ENCODE peak calls at places on chromosomes 6 and 20, in eight cellular contexts. One of them, this sample, is unnamed.

GRCh38 chr6:82083646-82084045 is 163.9 kb downstream of the IBTK start:
- DNase-seq in stimulated activated CD8-positive, alpha-beta memory T cell treated with anti-CD3 and anti-CD28 coated beads, Interleukin-15, amount 100 ng/mL, for 1 hour: no peak
- DNase-seq in NT2/D1: no peak
- DNase-seq in astrocyte of the cerebellum: no peak
- DNase-seq in anterior cingulate cortex: no peak
- DNase-seq in stimulated activated CD4-positive, alpha-beta T cell treated with anti-CD3 and anti-CD28 coated beads, Interleukin-15, amount 100 ng/mL, for 24 hours: no peak
- DNase-seq in T follicular helper cell: no peak
- DNase-seq in progenitor cell of endocrine pancreas: no peak
- DNase-seq in this sample: no peak

GRCh38 chr6:130622142-130622541 is 205.1 kb upstream of the SMLR1 start:
- DNase-seq in T follicular helper cell: no peak
- DNase-seq in progenitor cell of endocrine pancreas: no peak
- DNase-seq in astrocyte of the cerebellum: no peak
- DNase-seq in NT2/D1: no peak
- DNase-seq in anterior cingulate cortex: no peak
- DNase-seq in stimulated activated CD4-positive, alpha-beta T cell treated with anti-CD3 and anti-CD28 coated beads, Interleukin-15, amount 100 ng/mL, for 24 hours: no peak
- DNase-seq in stimulated activated CD8-positive, alpha-beta memory T cell treated with anti-CD3 and anti-CD28 coated beads, Interleukin-15, amount 100 ng/mL, for 1 hour: no peak
- DNase-seq in this sample: no peak

GRCh38 chr6:139017227-139017626 is 11.3 kb upstream of the ABRACL start:
- DNase-seq in astrocyte of the cerebellum: peak; percentile 37
- DNase-seq in stimulated activated CD4-positive, alpha-beta T cell treated with anti-CD3 and anti-CD28 coated beads, Interleukin-15, amount 100 ng/mL, for 24 hours: no peak
- DNase-seq in progenitor cell of endocrine pancreas: no peak
- DNase-seq in NT2/D1: no peak
- DNase-seq in anterior cingulate cortex: no peak
- DNase-seq in T follicular helper cell: no peak
- DNase-seq in stimulated activated CD8-positive, alpha-beta memory T cell treated with anti-CD3 and anti-CD28 coated beads, Interleukin-15, amount 100 ng/mL, for 1 hour: no peak
- DNase-seq in this sample: no peak

GRCh38 chr20:25230177-25230831 is 17.6 kb upstream of the PYGB start:
- DNase-seq in T follicular helper cell: no peak
- DNase-seq in anterior cingulate cortex: no peak
- DNase-seq in NT2/D1: no peak
- DNase-seq in astrocyte of the cerebellum: no peak
- DNase-seq in progenitor cell of endocrine pancreas: no peak
- DNase-seq in stimulated activated CD8-positive, alpha-beta memory T cell treated with anti-CD3 and anti-CD28 coated beads, Interleukin-15, amount 100 ng/mL, for 1 hour: no peak
- DNase-seq in stimulated activated CD4-positive, alpha-beta T cell treated with anti-CD3 and anti-CD28 coated beads, Interleukin-15, amount 100 ng/mL, for 24 hours: no peak
- DNase-seq in this sample: no peak

GRCh38 chr6:1604347-1604990 is 5.2 kb upstream of the FOXC1 start:
- DNase-seq in T follicular helper cell: peak; percentile 31
- DNase-seq in stimulated activated CD4-positive, alpha-beta T cell treated with anti-CD3 and anti-CD28 coated beads, Interleukin-15, amount 100 ng/mL, for 24 hours: peak; percentile 77
- DNase-seq in progenitor cell of endocrine pancreas: peak; percentile 78
- DNase-seq in stimulated activated CD8-positive, alpha-beta memory T cell treated with anti-CD3 and anti-CD28 coated beads, Interleukin-15, amount 100 ng/mL, for 1 hour: peak; percentile 29
- DNase-seq in NT2/D1: no peak
- DNase-seq in astrocyte of the cerebellum: no peak
- DNase-seq in anterior cingulate cortex: peak; percentile 28
- DNase-seq in this sample: peak; percentile 41

GRCh38 chr20:57659789-57660509 is 39.7 kb upstream of the ZBP1 start:
- DNase-seq in progenitor cell of endocrine pancreas: no peak
- DNase-seq in stimulated activated CD8-positive, alpha-beta memory T cell treated with anti-CD3 and anti-CD28 coated beads, Interleukin-15, amount 100 ng/mL, for 1 hour: no peak
- DNase-seq in anterior cingulate cortex: no peak
- DNase-seq in astrocyte of the cerebellum: no peak
- DNase-seq in T follicular helper cell: no peak
- DNase-seq in stimulated activated CD4-positive, alpha-beta T cell treated with anti-CD3 and anti-CD28 coated beads, Interleukin-15, amount 100 ng/mL, for 24 hours: no peak
- DNase-seq in NT2/D1: no peak
- DNase-seq in this sample: peak; percentile 11

GRCh38 chr6:55726144-55726543 is 147.2 kb upstream of the HMGCLL1 start:
- DNase-seq in stimulated activated CD8-positive, alpha-beta memory T cell treated with anti-CD3 and anti-CD28 coated beads, Interleukin-15, amount 100 ng/mL, for 1 hour: no peak
- DNase-seq in progenitor cell of endocrine pancreas: no peak
- DNase-seq in stimulated activated CD4-positive, alpha-beta T cell treated with anti-CD3 and anti-CD28 coated beads, Interleukin-15, amount 100 ng/mL, for 24 hours: no peak
- DNase-seq in astrocyte of the cerebellum: no peak
- DNase-seq in T follicular helper cell: no peak
- DNase-seq in anterior cingulate cortex: no peak
- DNase-seq in NT2/D1: no peak
- DNase-seq in this sample: no peak

GRCh38 chr20:57600324-57601210 is 19.7 kb downstream of the ZBP1 start:
- DNase-seq in NT2/D1: no peak
- DNase-seq in anterior cingulate cortex: no peak
- DNase-seq in T follicular helper cell: no peak
- DNase-seq in progenitor cell of endocrine pancreas: no peak
- DNase-seq in stimulated activated CD4-positive, alpha-beta T cell treated with anti-CD3 and anti-CD28 coated beads, Interleukin-15, amount 100 ng/mL, for 24 hours: no peak
- DNase-seq in stimulated activated CD8-positive, alpha-beta memory T cell treated with anti-CD3 and anti-CD28 coated beads, Interleukin-15, amount 100 ng/mL, for 1 hour: no peak
- DNase-seq in astrocyte of the cerebellum: no peak
- DNase-seq in this sample: no peak

GRCh38 chr6:7910298-7910653 is 312 bp downstream of the TXNDC5 start:
- DNase-seq in stimulated activated CD8-positive, alpha-beta memory T cell treated with anti-CD3 and anti-CD28 coated beads, Interleukin-15, amount 100 ng/mL, for 1 hour: no peak
- DNase-seq in stimulated activated CD4-positive, alpha-beta T cell treated with anti-CD3 and anti-CD28 coated beads, Interleukin-15, amount 100 ng/mL, for 24 hours: no peak
- DNase-seq in NT2/D1: no peak
- DNase-seq in progenitor cell of endocrine pancreas: no peak
- DNase-seq in anterior cingulate cortex: no peak
- DNase-seq in astrocyte of the cerebellum: no peak
- DNase-seq in T follicular helper cell: no peak
- DNase-seq in this sample: no peak

GRCh38 chr20:37386505-37387201 is 40.7 kb downstream of the SRC start:
- DNase-seq in T follicular helper cell: no peak
- DNase-seq in anterior cingulate cortex: no peak
- DNase-seq in progenitor cell of endocrine pancreas: no peak
- DNase-seq in stimulated activated CD4-positive, alpha-beta T cell treated with anti-CD3 and anti-CD28 coated beads, Interleukin-15, amount 100 ng/mL, for 24 hours: no peak
- DNase-seq in astrocyte of the cerebellum: no peak
- DNase-seq in NT2/D1: no peak
- DNase-seq in stimulated activated CD8-positive, alpha-beta memory T cell treated with anti-CD3 and anti-CD28 coated beads, Interleukin-15, amount 100 ng/mL, for 1 hour: no peak
- DNase-seq in this sample: no peak

GRCh38 chr20:20366551-20366895 is 1.4 kb upstream of the INSM1 start:
- DNase-seq in NT2/D1: no peak
- DNase-seq in progenitor cell of endocrine pancreas: no peak
- DNase-seq in astrocyte of the cerebellum: no peak
- DNase-seq in anterior cingulate cortex: no peak
- DNase-seq in T follicular helper cell: no peak
- DNase-seq in stimulated activated CD8-positive, alpha-beta memory T cell treated with anti-CD3 and anti-CD28 coated beads, Interleukin-15, amount 100 ng/mL, for 1 hour: no peak
- DNase-seq in stimulated activated CD4-positive, alpha-beta T cell treated with anti-CD3 and anti-CD28 coated beads, Interleukin-15, amount 100 ng/mL, for 24 hours: peak; percentile 10
- DNase-seq in this sample: no peak

GRCh38 chr20:51022803-51023616 is at the start of gene KCNG1:
- DNase-seq in stimulated activated CD8-positive, alpha-beta memory T cell treated with anti-CD3 and anti-CD28 coated beads, Interleukin-15, amount 100 ng/mL, for 1 hour: no peak
- DNase-seq in astrocyte of the cerebellum: no peak
- DNase-seq in stimulated activated CD4-positive, alpha-beta T cell treated with anti-CD3 and anti-CD28 coated beads, Interleukin-15, amount 100 ng/mL, for 24 hours: peak; percentile 83
- DNase-seq in T follicular helper cell: no peak
- DNase-seq in progenitor cell of endocrine pancreas: peak; percentile 75
- DNase-seq in anterior cingulate cortex: peak; percentile 21
- DNase-seq in NT2/D1: peak; percentile 68
- DNase-seq in this sample: peak; percentile 60

GRCh38 chr6:79943133-79943532 is 4.2 kb downstream of the ELOVL4 start:
- DNase-seq in T follicular helper cell: no peak
- DNase-seq in stimulated activated CD8-positive, alpha-beta memory T cell treated with anti-CD3 and anti-CD28 coated beads, Interleukin-15, amount 100 ng/mL, for 1 hour: no peak
- DNase-seq in astrocyte of the cerebellum: no peak
- DNase-seq in NT2/D1: no peak
- DNase-seq in anterior cingulate cortex: no peak
- DNase-seq in progenitor cell of endocrine pancreas: no peak
- DNase-seq in stimulated activated CD4-positive, alpha-beta T cell treated with anti-CD3 and anti-CD28 coated beads, Interleukin-15, amount 100 ng/mL, for 24 hours: no peak
- DNase-seq in this sample: no peak

GRCh38 chr6:168782211-168782729 is 341.3 kb downstream of the SMOC2 start:
- DNase-seq in astrocyte of the cerebellum: no peak
- DNase-seq in stimulated activated CD4-positive, alpha-beta T cell treated with anti-CD3 and anti-CD28 coated beads, Interleukin-15, amount 100 ng/mL, for 24 hours: no peak
- DNase-seq in stimulated activated CD8-positive, alpha-beta memory T cell treated with anti-CD3 and anti-CD28 coated beads, Interleukin-15, amount 100 ng/mL, for 1 hour: no peak
- DNase-seq in NT2/D1: no peak
- DNase-seq in T follicular helper cell: no peak
- DNase-seq in progenitor cell of endocrine pancreas: no peak
- DNase-seq in anterior cingulate cortex: no peak
- DNase-seq in this sample: no peak

GRCh38 chr20:49982346-49983122 is at the start of gene SNAI1:
- DNase-seq in anterior cingulate cortex: peak; percentile 84
- DNase-seq in astrocyte of the cerebellum: peak; percentile 61
- DNase-seq in stimulated activated CD8-positive, alpha-beta memory T cell treated with anti-CD3 and anti-CD28 coated beads, Interleukin-15, amount 100 ng/mL, for 1 hour: peak; percentile 52
- DNase-seq in NT2/D1: peak; percentile 78
- DNase-seq in T follicular helper cell: peak; percentile 80
- DNase-seq in stimulated activated CD4-positive, alpha-beta T cell treated with anti-CD3 and anti-CD28 coated beads, Interleukin-15, amount 100 ng/mL, for 24 hours: peak; percentile 86
- DNase-seq in progenitor cell of endocrine pancreas: peak; percentile 65
- DNase-seq in this sample: peak; percentile 92

GRCh38 chr20:62605236-62605948 is 36.9 kb upstream of the SLCO4A1 start:
- DNase-seq in NT2/D1: no peak
- DNase-seq in stimulated activated CD4-positive, alpha-beta T cell treated with anti-CD3 and anti-CD28 coated beads, Interleukin-15, amount 100 ng/mL, for 24 hours: no peak
- DNase-seq in T follicular helper cell: no peak
- DNase-seq in progenitor cell of endocrine pancreas: no peak
- DNase-seq in astrocyte of the cerebellum: no peak
- DNase-seq in anterior cingulate cortex: no peak
- DNase-seq in stimulated activated CD8-positive, alpha-beta memory T cell treated with anti-CD3 and anti-CD28 coated beads, Interleukin-15, amount 100 ng/mL, for 1 hour: no peak
- DNase-seq in this sample: no peak

GRCh38 chr20:12177657-12178293 is 260.1 kb downstream of the BTBD3 start:
- DNase-seq in progenitor cell of endocrine pancreas: no peak
- DNase-seq in stimulated activated CD4-positive, alpha-beta T cell treated with anti-CD3 and anti-CD28 coated beads, Interleukin-15, amount 100 ng/mL, for 24 hours: no peak
- DNase-seq in stimulated activated CD8-positive, alpha-beta memory T cell treated with anti-CD3 and anti-CD28 coated beads, Interleukin-15, amount 100 ng/mL, for 1 hour: no peak
- DNase-seq in astrocyte of the cerebellum: no peak
- DNase-seq in anterior cingulate cortex: no peak
- DNase-seq in T follicular helper cell: no peak
- DNase-seq in NT2/D1: no peak
- DNase-seq in this sample: no peak

This sample was measured in head of caudate nucleus.